ENCODE peak calls at places on chromosomes 11 and 22, in ten cellular contexts. One of them, this sample, is unnamed.

GRCh38 chr22:44685384-44686056 is 16.5 kb upstream of the PRR5 start:
- DNase-seq in neuronal stem cell: no peak
- DNase-seq in neural progenitor cell: peak
- DNase-seq in CD4-positive, alpha-beta T cell: peak
- DNase-seq in caudate nucleus: no peak
- DNase-seq in CD4-positive, CD25-positive, alpha-beta regulatory T cell: peak
- DNase-seq in thoracic aorta: no peak
- DNase-seq in upper lobe of right lung: peak
- DNase-seq in psoas muscle: peak
- DNase-seq in effector memory CD4-positive, alpha-beta T cell: peak
- DNase-seq in this sample: no peak

GRCh38 chr11:131787119-131787518 is 416.7 kb downstream of the NTM start:
- DNase-seq in effector memory CD4-positive, alpha-beta T cell: no peak
- DNase-seq in CD4-positive, alpha-beta T cell: no peak
- DNase-seq in psoas muscle: no peak
- DNase-seq in thoracic aorta: no peak
- DNase-seq in neural progenitor cell: no peak
- DNase-seq in upper lobe of right lung: no peak
- DNase-seq in neuronal stem cell: no peak
- DNase-seq in CD4-positive, CD25-positive, alpha-beta regulatory T cell: no peak
- DNase-seq in caudate nucleus: no peak
- DNase-seq in this sample: no peak

GRCh38 chr11:128042290-128042751 is 545.0 kb downstream of the ETS1 start:
- DNase-seq in CD4-positive, CD25-positive, alpha-beta regulatory T cell: peak
- DNase-seq in thoracic aorta: no peak
- DNase-seq in CD4-positive, alpha-beta T cell: no peak
- DNase-seq in neuronal stem cell: no peak
- DNase-seq in neural progenitor cell: no peak
- DNase-seq in psoas muscle: no peak
- DNase-seq in effector memory CD4-positive, alpha-beta T cell: no peak
- DNase-seq in caudate nucleus: no peak
- DNase-seq in upper lobe of right lung: no peak
- DNase-seq in this sample: no peak

GRCh38 chr11:111095327-111095726 is 150.2 kb upstream of the POU2AF2 start:
- DNase-seq in effector memory CD4-positive, alpha-beta T cell: no peak
- DNase-seq in CD4-positive, CD25-positive, alpha-beta regulatory T cell: no peak
- DNase-seq in caudate nucleus: no peak
- DNase-seq in neural progenitor cell: no peak
- DNase-seq in thoracic aorta: no peak
- DNase-seq in upper lobe of right lung: no peak
- DNase-seq in psoas muscle: no peak
- DNase-seq in CD4-positive, alpha-beta T cell: no peak
- DNase-seq in neuronal stem cell: no peak
- DNase-seq in this sample: no peak

GRCh38 chr11:47148274-47148673 is 28.4 kb downstream of the ARFGAP2 start:
- DNase-seq in CD4-positive, alpha-beta T cell: no peak
- DNase-seq in upper lobe of right lung: no peak
- DNase-seq in psoas muscle: no peak
- DNase-seq in caudate nucleus: no peak
- DNase-seq in neural progenitor cell: no peak
- DNase-seq in CD4-positive, CD25-positive, alpha-beta regulatory T cell: no peak
- DNase-seq in neuronal stem cell: no peak
- DNase-seq in effector memory CD4-positive, alpha-beta T cell: no peak
- DNase-seq in thoracic aorta: no peak
- DNase-seq in this sample: no peak

GRCh38 chr11:119196833-119197483 is 9.2 kb upstream of the CBL start:
- DNase-seq in neural progenitor cell: peak
- DNase-seq in CD4-positive, CD25-positive, alpha-beta regulatory T cell: peak
- DNase-seq in caudate nucleus: no peak
- DNase-seq in upper lobe of right lung: peak
- DNase-seq in thoracic aorta: no peak
- DNase-seq in effector memory CD4-positive, alpha-beta T cell: peak
- DNase-seq in CD4-positive, alpha-beta T cell: peak
- DNase-seq in psoas muscle: no peak
- DNase-seq in neuronal stem cell: peak
- DNase-seq in this sample: peak

GRCh38 chr22:50487290-50488005 is 789 bp downstream of the MIOX start:
- DNase-seq in effector memory CD4-positive, alpha-beta T cell: no peak
- DNase-seq in upper lobe of right lung: no peak
- DNase-seq in CD4-positive, CD25-positive, alpha-beta regulatory T cell: no peak
- DNase-seq in psoas muscle: no peak
- DNase-seq in neural progenitor cell: no peak
- DNase-seq in caudate nucleus: no peak
- DNase-seq in thoracic aorta: no peak
- DNase-seq in CD4-positive, alpha-beta T cell: no peak
- DNase-seq in neuronal stem cell: no peak
- DNase-seq in this sample: no peak

GRCh38 chr22:21445437-21446127 is 21.6 kb upstream of the TMEM191C start:
- DNase-seq in effector memory CD4-positive, alpha-beta T cell: no peak
- DNase-seq in neural progenitor cell: no peak
- DNase-seq in neuronal stem cell: no peak
- DNase-seq in thoracic aorta: no peak
- DNase-seq in psoas muscle: peak
- DNase-seq in caudate nucleus: no peak
- DNase-seq in CD4-positive, alpha-beta T cell: no peak
- DNase-seq in CD4-positive, CD25-positive, alpha-beta regulatory T cell: no peak
- DNase-seq in upper lobe of right lung: peak
- DNase-seq in this sample: no peak

GRCh38 chr22:48004038-48004437 is 1241.6 kb downstream of the TBC1D22A start:
- DNase-seq in CD4-positive, CD25-positive, alpha-beta regulatory T cell: no peak
- DNase-seq in upper lobe of right lung: no peak
- DNase-seq in psoas muscle: no peak
- DNase-seq in neuronal stem cell: no peak
- DNase-seq in caudate nucleus: no peak
- DNase-seq in CD4-positive, alpha-beta T cell: no peak
- DNase-seq in thoracic aorta: no peak
- DNase-seq in neural progenitor cell: no peak
- DNase-seq in effector memory CD4-positive, alpha-beta T cell: no peak
- DNase-seq in this sample: no peak

GRCh38 chr11:69516526-69516925 is 35.1 kb downstream of the LINC01488 start:
- DNase-seq in effector memory CD4-positive, alpha-beta T cell: no peak
- DNase-seq in neural progenitor cell: no peak
- DNase-seq in psoas muscle: no peak
- DNase-seq in CD4-positive, CD25-positive, alpha-beta regulatory T cell: no peak
- DNase-seq in neuronal stem cell: no peak
- DNase-seq in upper lobe of right lung: peak
- DNase-seq in caudate nucleus: no peak
- DNase-seq in CD4-positive, alpha-beta T cell: no peak
- DNase-seq in thoracic aorta: no peak
- DNase-seq in this sample: no peak

GRCh38 chr11:16784671-16785070 is 46.2 kb downstream of the C11orf58 start:
- DNase-seq in CD4-positive, CD25-positive, alpha-beta regulatory T cell: no peak
- DNase-seq in upper lobe of right lung: no peak
- DNase-seq in psoas muscle: no peak
- DNase-seq in caudate nucleus: no peak
- DNase-seq in effector memory CD4-positive, alpha-beta T cell: no peak
- DNase-seq in neural progenitor cell: no peak
- DNase-seq in thoracic aorta: no peak
- DNase-seq in neuronal stem cell: no peak
- DNase-seq in CD4-positive, alpha-beta T cell: no peak
- DNase-seq in this sample: no peak

DNA sequence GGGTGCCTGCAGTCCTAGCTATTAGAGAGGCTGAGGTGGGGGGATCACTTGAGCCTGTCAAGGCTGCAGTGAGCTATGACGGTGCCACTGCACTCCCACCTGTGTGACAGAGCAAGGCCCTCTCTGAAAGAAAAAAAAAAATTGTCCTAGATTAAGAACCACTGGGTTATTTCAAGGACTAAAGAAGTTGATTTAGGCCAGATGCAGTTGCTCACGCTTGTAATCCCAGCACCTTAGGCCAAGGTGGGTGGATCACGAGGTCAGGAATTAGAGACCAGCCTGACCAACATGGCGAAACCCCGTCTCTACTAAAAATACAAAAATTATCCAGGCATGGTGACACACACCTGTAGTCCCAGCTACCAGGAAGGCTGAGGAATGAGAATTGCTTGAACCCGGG is 129.0 kb downstream of the MRTFA start:
- DNase-seq in upper lobe of right lung: no peak
- DNase-seq in neuronal stem cell: no peak
- DNase-seq in CD4-positive, CD25-positive, alpha-beta regulatory T cell: no peak
- DNase-seq in caudate nucleus: no peak
- DNase-seq in neural progenitor cell: no peak
- DNase-seq in effector memory CD4-positive, alpha-beta T cell: no peak
- DNase-seq in psoas muscle: no peak
- DNase-seq in CD4-positive, alpha-beta T cell: no peak
- DNase-seq in thoracic aorta: no peak
- DNase-seq in this sample: no peak
- H3K27ac ChIP-seq in upper lobe of right lung: peak
- H3K27ac ChIP-seq in neuronal stem cell: no peak
- H3K27ac ChIP-seq in CD4-positive, CD25-positive, alpha-beta regulatory T cell: no peak
- H3K27ac ChIP-seq in caudate nucleus: no peak
- H3K27ac ChIP-seq in neural progenitor cell: no peak
- H3K27ac ChIP-seq in effector memory CD4-positive, alpha-beta T cell: no peak
- H3K27ac ChIP-seq in psoas muscle: no peak
- H3K27ac ChIP-seq in CD4-positive, alpha-beta T cell: no peak
- H3K27ac ChIP-seq in thoracic aorta: no peak
- H3K27ac ChIP-seq in this sample: no peak

DNA sequence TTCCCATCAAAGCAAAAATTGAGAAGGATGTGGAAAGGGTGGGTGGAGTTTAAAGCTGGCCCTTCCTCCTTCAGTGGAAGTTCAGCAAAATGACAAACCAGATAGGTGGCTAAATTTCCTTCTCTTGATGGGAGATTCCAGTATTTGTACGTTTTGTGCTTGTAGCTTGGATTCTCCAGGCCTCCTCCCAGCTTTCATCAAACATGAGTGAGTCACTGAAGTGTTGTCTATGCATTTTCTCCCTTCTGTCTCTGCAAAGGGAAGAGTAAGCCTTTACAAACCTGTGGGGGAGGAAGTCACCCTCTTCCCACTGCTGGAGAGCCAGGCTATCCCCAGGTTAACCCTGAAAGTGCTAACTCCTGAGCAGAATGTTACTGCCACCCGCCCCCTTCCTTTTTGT is 6.4 kb downstream of the MARK2 start:
- DNase-seq in effector memory CD4-positive, alpha-beta T cell: no peak
- DNase-seq in neuronal stem cell: no peak
- DNase-seq in upper lobe of right lung: no peak
- DNase-seq in caudate nucleus: no peak
- DNase-seq in neural progenitor cell: no peak
- DNase-seq in CD4-positive, CD25-positive, alpha-beta regulatory T cell: no peak
- DNase-seq in CD4-positive, alpha-beta T cell: no peak
- DNase-seq in thoracic aorta: no peak
- DNase-seq in psoas muscle: no peak
- DNase-seq in this sample: no peak
- H3K27ac ChIP-seq in effector memory CD4-positive, alpha-beta T cell: no peak
- H3K27ac ChIP-seq in neuronal stem cell: no peak
- H3K27ac ChIP-seq in upper lobe of right lung: no peak
- H3K27ac ChIP-seq in caudate nucleus: no peak
- H3K27ac ChIP-seq in neural progenitor cell: no peak
- H3K27ac ChIP-seq in CD4-positive, CD25-positive, alpha-beta regulatory T cell: no peak
- H3K27ac ChIP-seq in CD4-positive, alpha-beta T cell: no peak
- H3K27ac ChIP-seq in thoracic aorta: no peak
- H3K27ac ChIP-seq in psoas muscle: no peak
- H3K27ac ChIP-seq in this sample: peak

GRCh38 chr11:73323464-73323863 is 15.4 kb downstream of the ARHGEF17 start:
- DNase-seq in caudate nucleus: no peak
- DNase-seq in upper lobe of right lung: peak
- DNase-seq in CD4-positive, alpha-beta T cell: no peak
- DNase-seq in neuronal stem cell: no peak
- DNase-seq in psoas muscle: peak
- DNase-seq in CD4-positive, CD25-positive, alpha-beta regulatory T cell: no peak
- DNase-seq in thoracic aorta: peak
- DNase-seq in effector memory CD4-positive, alpha-beta T cell: no peak
- DNase-seq in neural progenitor cell: peak
- DNase-seq in this sample: no peak
- H3K27ac ChIP-seq in caudate nucleus: peak
- H3K27ac ChIP-seq in upper lobe of right lung: peak
- H3K27ac ChIP-seq in CD4-positive, alpha-beta T cell: no peak
- H3K27ac ChIP-seq in neuronal stem cell: peak
- H3K27ac ChIP-seq in psoas muscle: peak
- H3K27ac ChIP-seq in CD4-positive, CD25-positive, alpha-beta regulatory T cell: no peak
- H3K27ac ChIP-seq in thoracic aorta: peak
- H3K27ac ChIP-seq in effector memory CD4-positive, alpha-beta T cell: no peak
- H3K27ac ChIP-seq in neural progenitor cell: no peak
- H3K27ac ChIP-seq in this sample: no peak

GRCh38 chr11:31699066-31699465 is 112.1 kb downstream of the PAX6 start:
- DNase-seq in neural progenitor cell: no peak
- DNase-seq in CD4-positive, alpha-beta T cell: no peak
- DNase-seq in psoas muscle: no peak
- DNase-seq in upper lobe of right lung: no peak
- DNase-seq in CD4-positive, CD25-positive, alpha-beta regulatory T cell: no peak
- DNase-seq in neuronal stem cell: no peak
- DNase-seq in thoracic aorta: no peak
- DNase-seq in caudate nucleus: no peak
- DNase-seq in effector memory CD4-positive, alpha-beta T cell: no peak
- DNase-seq in this sample: no peak

GRCh38 chr11:31706357-31706756 is 104.8 kb downstream of the PAX6 start:
- DNase-seq in neuronal stem cell: no peak
- DNase-seq in effector memory CD4-positive, alpha-beta T cell: no peak
- DNase-seq in CD4-positive, alpha-beta T cell: no peak
- DNase-seq in caudate nucleus: no peak
- DNase-seq in CD4-positive, CD25-positive, alpha-beta regulatory T cell: no peak
- DNase-seq in psoas muscle: no peak
- DNase-seq in upper lobe of right lung: no peak
- DNase-seq in neural progenitor cell: no peak
- DNase-seq in thoracic aorta: no peak
- DNase-seq in this sample: no peak

DNA sequence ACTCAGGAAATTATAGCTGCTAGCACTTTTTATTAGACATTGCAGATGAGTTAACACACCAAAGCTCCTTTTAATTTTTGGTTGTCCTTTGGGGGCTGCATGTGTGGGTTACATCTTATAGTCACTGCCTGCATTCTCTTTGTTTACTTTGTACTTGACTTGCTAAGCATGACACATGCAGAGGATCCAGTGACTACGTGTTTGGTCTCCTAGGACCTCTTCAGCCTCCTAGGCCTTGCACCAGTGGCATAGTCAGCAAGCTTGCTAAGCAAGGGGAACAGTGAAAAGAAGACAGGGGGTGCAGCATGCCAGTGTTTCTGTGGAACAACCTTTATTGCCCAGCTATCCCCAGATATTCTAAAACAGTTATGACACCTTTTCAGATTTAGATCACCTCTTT is 108.2 kb downstream of the PAX6 start:
- DNase-seq in neural progenitor cell: no peak
- DNase-seq in CD4-positive, CD25-positive, alpha-beta regulatory T cell: no peak
- DNase-seq in thoracic aorta: no peak
- DNase-seq in caudate nucleus: no peak
- DNase-seq in effector memory CD4-positive, alpha-beta T cell: no peak
- DNase-seq in neuronal stem cell: no peak
- DNase-seq in upper lobe of right lung: no peak
- DNase-seq in CD4-positive, alpha-beta T cell: no peak
- DNase-seq in psoas muscle: no peak
- DNase-seq in this sample: no peak
- H3K27ac ChIP-seq in neural progenitor cell: no peak
- H3K27ac ChIP-seq in CD4-positive, CD25-positive, alpha-beta regulatory T cell: no peak
- H3K27ac ChIP-seq in thoracic aorta: no peak
- H3K27ac ChIP-seq in caudate nucleus: no peak
- H3K27ac ChIP-seq in effector memory CD4-positive, alpha-beta T cell: no peak
- H3K27ac ChIP-seq in neuronal stem cell: no peak
- H3K27ac ChIP-seq in upper lobe of right lung: no peak
- H3K27ac ChIP-seq in CD4-positive, alpha-beta T cell: no peak
- H3K27ac ChIP-seq in psoas muscle: no peak
- H3K27ac ChIP-seq in this sample: no peak

This sample was measured in substantia nigra.